ENCODE peak calls at places on chromosome 1, in eight cellular contexts. One of them, this sample, is unnamed.

GRCh38 chr1:79353224-79353623 is 346.7 kb upstream of the ADGRL4 start:
- DNase-seq in nephron progenitor cell: peak
- DNase-seq in Caco-2: no peak
- DNase-seq in heart left ventricle: peak
- DNase-seq in lower lobe of right lung: no peak
- DNase-seq in left ventricle myocardium inferior: no peak
- DNase-seq in Peyer's patch: no peak
- DNase-seq in pancreas: peak
- DNase-seq in this sample: peak

GRCh38 chr1:67484492-67484891 is 54.3 kb upstream of the SERBP1 start:
- DNase-seq in lower lobe of right lung: no peak
- DNase-seq in pancreas: no peak
- DNase-seq in Caco-2: no peak
- DNase-seq in Peyer's patch: no peak
- DNase-seq in nephron progenitor cell: no peak
- DNase-seq in heart left ventricle: no peak
- DNase-seq in left ventricle myocardium inferior: no peak
- DNase-seq in this sample: no peak

GRCh38 chr1:31944205-31945089 is 6.3 kb upstream of the PTP4A2 start:
- DNase-seq in Peyer's patch: peak
- DNase-seq in left ventricle myocardium inferior: peak
- DNase-seq in Caco-2: peak
- DNase-seq in heart left ventricle: peak
- DNase-seq in pancreas: peak
- DNase-seq in nephron progenitor cell: peak
- DNase-seq in lower lobe of right lung: peak
- DNase-seq in this sample: peak

GRCh38 chr1:167229719-167230385 is 9.2 kb downstream of the POU2F1 start:
- DNase-seq in Peyer's patch: no peak
- DNase-seq in heart left ventricle: no peak
- DNase-seq in left ventricle myocardium inferior: no peak
- DNase-seq in Caco-2: no peak
- DNase-seq in nephron progenitor cell: no peak
- DNase-seq in pancreas: no peak
- DNase-seq in lower lobe of right lung: no peak
- DNase-seq in this sample: no peak

GRCh38 chr1:187922255-187922654 is 1093.5 kb downstream of the PLA2G4A start:
- DNase-seq in lower lobe of right lung: no peak
- DNase-seq in Caco-2: no peak
- DNase-seq in left ventricle myocardium inferior: no peak
- DNase-seq in pancreas: no peak
- DNase-seq in heart left ventricle: no peak
- DNase-seq in Peyer's patch: no peak
- DNase-seq in nephron progenitor cell: no peak
- DNase-seq in this sample: no peak

GRCh38 chr1:197521118-197521739 is 253.2 kb downstream of the CRB1 start:
- DNase-seq in lower lobe of right lung: no peak
- DNase-seq in pancreas: no peak
- DNase-seq in Caco-2: no peak
- DNase-seq in nephron progenitor cell: peak
- DNase-seq in heart left ventricle: no peak
- DNase-seq in left ventricle myocardium inferior: no peak
- DNase-seq in Peyer's patch: no peak
- DNase-seq in this sample: no peak

GRCh38 chr1:178520803-178521202 is 7.9 kb downstream of the TEX35 start:
- DNase-seq in lower lobe of right lung: no peak
- DNase-seq in left ventricle myocardium inferior: no peak
- DNase-seq in Caco-2: no peak
- DNase-seq in Peyer's patch: peak
- DNase-seq in pancreas: no peak
- DNase-seq in nephron progenitor cell: no peak
- DNase-seq in heart left ventricle: no peak
- DNase-seq in this sample: no peak

GRCh38 chr1:150161747-150162581 is 12.2 kb downstream of the PLEKHO1 start:
- DNase-seq in lower lobe of right lung: no peak
- DNase-seq in Caco-2: no peak
- DNase-seq in pancreas: no peak
- DNase-seq in nephron progenitor cell: no peak
- DNase-seq in left ventricle myocardium inferior: no peak
- DNase-seq in heart left ventricle: no peak
- DNase-seq in Peyer's patch: no peak
- DNase-seq in this sample: no peak

GRCh38 chr1:92808353-92808752 is 23.4 kb upstream of the EVI5 start:
- DNase-seq in Caco-2: no peak
- DNase-seq in left ventricle myocardium inferior: no peak
- DNase-seq in nephron progenitor cell: no peak
- DNase-seq in heart left ventricle: no peak
- DNase-seq in pancreas: no peak
- DNase-seq in lower lobe of right lung: no peak
- DNase-seq in Peyer's patch: no peak
- DNase-seq in this sample: no peak

GRCh38 chr1:145892486-145893087 is 6.9 kb upstream of the ANKRD35 start:
- DNase-seq in heart left ventricle: no peak
- DNase-seq in nephron progenitor cell: no peak
- DNase-seq in Caco-2: no peak
- DNase-seq in lower lobe of right lung: no peak
- DNase-seq in pancreas: peak
- DNase-seq in Peyer's patch: no peak
- DNase-seq in left ventricle myocardium inferior: no peak
- DNase-seq in this sample: peak

GRCh38 chr1:23452011-23452411 is 27.5 kb upstream of the TCEA3 start:
- DNase-seq in nephron progenitor cell: no peak
- DNase-seq in heart left ventricle: no peak
- DNase-seq in pancreas: peak
- DNase-seq in Peyer's patch: peak
- DNase-seq in Caco-2: no peak
- DNase-seq in lower lobe of right lung: peak
- DNase-seq in left ventricle myocardium inferior: no peak
- DNase-seq in this sample: peak

GRCh38 chr1:236576004-236576403 is 28.3 kb downstream of the HEATR1 start:
- DNase-seq in Caco-2: no peak
- DNase-seq in left ventricle myocardium inferior: no peak
- DNase-seq in lower lobe of right lung: no peak
- DNase-seq in nephron progenitor cell: no peak
- DNase-seq in Peyer's patch: no peak
- DNase-seq in heart left ventricle: no peak
- DNase-seq in pancreas: no peak
- DNase-seq in this sample: no peak

GRCh38 chr1:26938004-26938658 is 16.6 kb downstream of the NUDC start:
- DNase-seq in Caco-2: no peak
- DNase-seq in left ventricle myocardium inferior: peak
- DNase-seq in Peyer's patch: no peak
- DNase-seq in nephron progenitor cell: no peak
- DNase-seq in pancreas: no peak
- DNase-seq in lower lobe of right lung: no peak
- DNase-seq in heart left ventricle: peak
- DNase-seq in this sample: no peak

GRCh38 chr1:42365118-42365517 is 15.5 kb upstream of the RIMKLA start:
- DNase-seq in Peyer's patch: no peak
- DNase-seq in left ventricle myocardium inferior: no peak
- DNase-seq in heart left ventricle: no peak
- DNase-seq in pancreas: no peak
- DNase-seq in Caco-2: no peak
- DNase-seq in nephron progenitor cell: no peak
- DNase-seq in lower lobe of right lung: no peak
- DNase-seq in this sample: no peak

GRCh38 chr1:42784946-42785693 is at the start of gene TMEM269:
- DNase-seq in pancreas: no peak
- DNase-seq in nephron progenitor cell: no peak
- DNase-seq in Peyer's patch: peak
- DNase-seq in Caco-2: no peak
- DNase-seq in left ventricle myocardium inferior: no peak
- DNase-seq in heart left ventricle: peak
- DNase-seq in lower lobe of right lung: peak
- DNase-seq in this sample: peak

GRCh38 chr1:159054427-159054826 is 22.1 kb downstream of the AIM2 start:
- DNase-seq in Peyer's patch: no peak
- DNase-seq in lower lobe of right lung: no peak
- DNase-seq in Caco-2: no peak
- DNase-seq in left ventricle myocardium inferior: no peak
- DNase-seq in pancreas: no peak
- DNase-seq in heart left ventricle: no peak
- DNase-seq in nephron progenitor cell: no peak
- DNase-seq in this sample: no peak

GRCh38 chr1:77687519-77687906 is 5.1 kb upstream of the ZZZ3 start:
- DNase-seq in Caco-2: peak
- DNase-seq in nephron progenitor cell: peak
- DNase-seq in lower lobe of right lung: peak
- DNase-seq in left ventricle myocardium inferior: peak
- DNase-seq in Peyer's patch: no peak
- DNase-seq in pancreas: peak
- DNase-seq in heart left ventricle: no peak
- DNase-seq in this sample: no peak
- TF ChIP-seq CTCF in Caco-2: no peak
- TF ChIP-seq CTCF in nephron progenitor cell: no peak
- TF ChIP-seq CTCF in lower lobe of right lung: peak
- TF ChIP-seq CTCF in left ventricle myocardium inferior: peak
- TF ChIP-seq CTCF in Peyer's patch: no peak
- TF ChIP-seq CTCF in pancreas: no peak
- TF ChIP-seq CTCF in heart left ventricle: no peak
- TF ChIP-seq CTCF in this sample: peak

DNA sequence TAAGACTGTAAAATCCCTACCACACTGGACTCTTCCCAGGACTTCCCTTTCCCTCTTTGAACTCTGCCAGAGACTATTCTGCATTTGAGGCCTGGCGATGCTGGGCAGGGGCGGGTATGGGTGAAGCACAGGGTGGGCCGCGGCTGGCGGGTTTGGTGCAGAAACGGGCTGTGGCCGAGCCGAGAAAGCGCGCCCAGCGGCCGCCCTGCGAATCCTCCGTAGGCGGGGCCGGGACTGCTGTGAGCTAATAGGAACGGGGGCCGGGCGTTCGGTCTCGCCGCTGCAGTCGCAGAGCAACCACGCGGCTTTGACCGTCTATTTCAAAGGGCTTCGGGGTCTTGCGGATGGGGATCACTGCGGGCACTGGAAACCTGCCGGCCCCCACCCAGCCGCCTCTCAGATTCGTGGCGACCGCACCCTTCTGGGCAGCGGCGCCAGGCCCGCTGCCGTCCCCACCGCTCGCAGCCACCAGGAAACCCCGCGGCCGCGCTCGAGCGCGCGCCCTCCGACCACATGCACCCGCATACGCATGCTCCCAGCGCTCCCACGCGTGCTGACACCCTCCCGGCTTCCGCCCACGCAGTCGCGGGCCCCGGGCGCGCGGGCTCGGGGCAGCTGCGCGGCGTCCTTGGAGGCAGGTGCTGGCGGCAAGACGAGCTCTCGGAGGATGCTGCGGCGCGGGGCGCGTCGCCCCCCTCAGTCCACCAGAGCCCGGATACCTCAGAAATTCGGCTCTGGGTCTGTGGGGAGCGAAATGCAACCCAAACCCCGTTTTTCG is 32.7 kb downstream of the DNTTIP2 start:
- DNase-seq in left ventricle myocardium inferior: peak
- DNase-seq in heart left ventricle: peak
- DNase-seq in nephron progenitor cell: peak
- DNase-seq in Peyer's patch: peak
- DNase-seq in Caco-2: peak
- DNase-seq in lower lobe of right lung: peak
- DNase-seq in pancreas: peak
- DNase-seq in this sample: peak
- TF ChIP-seq CTCF in left ventricle myocardium inferior: peak
- TF ChIP-seq CTCF in heart left ventricle: peak
- TF ChIP-seq CTCF in nephron progenitor cell: peak
- TF ChIP-seq CTCF in Peyer's patch: no peak
- TF ChIP-seq CTCF in Caco-2: no peak
- TF ChIP-seq CTCF in lower lobe of right lung: peak
- TF ChIP-seq CTCF in pancreas: peak
- TF ChIP-seq CTCF in this sample: peak

DNA sequence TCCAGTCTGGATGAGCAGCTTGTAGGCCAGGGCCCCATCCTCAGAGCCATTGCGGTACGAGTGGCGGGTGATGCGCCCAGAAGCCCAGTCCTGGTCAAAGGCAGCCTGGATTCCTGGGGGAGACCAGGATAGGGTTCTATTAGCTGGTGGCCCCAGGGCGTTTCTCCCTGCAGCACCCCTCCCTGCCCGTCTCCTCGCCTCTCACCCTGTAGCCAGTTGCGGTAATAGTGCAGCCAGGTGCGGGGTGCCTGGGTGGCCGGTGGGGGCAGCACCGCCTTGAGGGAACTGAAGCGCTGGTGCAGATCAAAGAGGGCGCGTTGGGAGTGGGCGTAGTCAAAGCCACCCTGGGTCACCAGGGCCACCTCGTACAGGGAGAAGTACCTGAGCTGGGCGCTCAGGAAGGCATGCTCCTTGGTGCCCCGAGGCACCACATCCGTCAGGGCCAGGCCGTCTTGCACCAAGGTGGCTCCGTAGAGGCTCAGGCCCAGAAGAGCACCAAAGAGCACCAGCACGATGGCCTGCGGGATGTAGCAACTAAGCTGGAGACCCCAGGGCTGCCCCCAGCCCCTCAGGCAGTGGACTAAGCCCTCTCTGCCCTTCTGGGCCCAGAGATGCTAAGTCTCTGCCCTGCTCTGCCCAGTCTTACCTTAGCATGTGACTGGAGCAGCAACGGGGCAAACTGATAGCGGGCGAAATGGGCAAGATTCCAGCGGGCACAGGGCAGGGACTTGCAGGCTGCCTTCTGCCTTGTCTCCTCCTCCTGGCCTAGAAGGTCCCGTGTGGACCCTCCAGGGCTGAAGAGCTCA is 15.7 kb downstream of the PTCH2 start:
- DNase-seq in Peyer's patch: no peak
- DNase-seq in left ventricle myocardium inferior: no peak
- DNase-seq in pancreas: no peak
- DNase-seq in heart left ventricle: no peak
- DNase-seq in Caco-2: no peak
- DNase-seq in lower lobe of right lung: no peak
- DNase-seq in nephron progenitor cell: no peak
- DNase-seq in this sample: peak
- TF ChIP-seq CTCF in Peyer's patch: no peak
- TF ChIP-seq CTCF in left ventricle myocardium inferior: no peak
- TF ChIP-seq CTCF in pancreas: no peak
- TF ChIP-seq CTCF in heart left ventricle: no peak
- TF ChIP-seq CTCF in Caco-2: no peak
- TF ChIP-seq CTCF in lower lobe of right lung: no peak
- TF ChIP-seq CTCF in nephron progenitor cell: no peak
- TF ChIP-seq CTCF in this sample: no peak

DNA sequence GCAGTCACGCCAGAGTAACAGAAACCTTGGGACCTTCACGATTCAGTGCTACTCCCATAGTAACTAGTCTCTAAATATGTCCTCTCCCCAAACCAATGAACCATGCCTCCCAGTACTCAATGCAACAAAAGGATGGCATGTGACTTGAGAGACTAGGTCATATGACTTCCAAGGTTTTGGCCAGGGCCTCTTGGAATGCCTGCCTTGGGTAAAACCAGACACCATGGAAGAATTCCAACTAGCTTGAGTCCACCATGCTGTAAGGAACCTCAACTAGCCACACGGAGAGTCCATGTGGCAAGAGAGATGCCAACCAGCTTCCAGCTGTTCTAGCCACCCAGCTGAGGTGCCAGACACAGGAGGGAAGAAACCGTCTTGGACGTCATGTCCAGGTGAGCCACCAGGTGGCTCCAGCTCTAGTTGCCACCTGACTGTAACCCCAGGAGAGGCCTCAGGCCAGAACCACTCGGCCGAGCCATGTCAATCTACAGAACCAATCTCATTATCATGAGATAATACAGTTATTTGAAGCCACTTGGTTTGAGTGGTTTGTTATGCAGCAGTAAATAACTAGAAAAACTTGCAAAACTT is 115.0 kb downstream of the SYF2 start:
- DNase-seq in Caco-2: peak
- DNase-seq in left ventricle myocardium inferior: no peak
- DNase-seq in heart left ventricle: no peak
- DNase-seq in nephron progenitor cell: no peak
- DNase-seq in Peyer's patch: peak
- DNase-seq in pancreas: no peak
- DNase-seq in lower lobe of right lung: no peak
- DNase-seq in this sample: peak
- TF ChIP-seq CTCF in Caco-2: peak
- TF ChIP-seq CTCF in left ventricle myocardium inferior: no peak
- TF ChIP-seq CTCF in heart left ventricle: no peak
- TF ChIP-seq CTCF in nephron progenitor cell: no peak
- TF ChIP-seq CTCF in Peyer's patch: no peak
- TF ChIP-seq CTCF in pancreas: peak
- TF ChIP-seq CTCF in lower lobe of right lung: no peak
- TF ChIP-seq CTCF in this sample: no peak

This sample was measured in stomach.